ENCODE peak calls at places on chromosome 21, in four cellular contexts. R is stomach; N is progenitor cell of endocrine pancreas; U is CD8-positive, alpha-beta T cell. Q is an unnamed sample.

GRCh38 chr21:28828981-28829380 is 163.7 kb downstream of the LTN1 start:
- DNase-seq in R (no peak), N (no peak), U (no peak), Q (no peak)

GRCh38 chr21:29144736-29145353 is 14.4 kb downstream of the MAP3K7CL start:
- DNase-seq in N (no peak), U (no peak), R (no peak), Q (no peak)

GRCh38 chr21:44043613-44044012 is 31.5 kb downstream of the TRAPPC10 start:
- DNase-seq in N (no peak), U (no peak), R (no peak), Q (no peak)

GRCh38 chr21:18026359-18026758 is 207.2 kb upstream of the C21orf91 start:
- DNase-seq in N (no peak), R (no peak), U (no peak), Q (no peak)

GRCh38 chr21:19402870-19403269 is 999.3 kb upstream of the TMPRSS15 start:
- DNase-seq in R (no peak), U (no peak), N (no peak), Q (no peak)

GRCh38 chr21:44749759-44750674 is 38.6 kb upstream of the TSPEAR start:
- DNase-seq in R (no peak), U (no peak), N (no peak), Q (no peak)

GRCh38 chr21:15837603-15838002 is 107.8 kb downstream of the USP25 start:
- DNase-seq in N (no peak), U (no peak), R (no peak), Q (no peak)

GRCh38 chr21:43986544-43987451 is 25.3 kb upstream of the TRAPPC10 start:
- DNase-seq in N (no peak), R (no peak), U (no peak), Q (no peak)

GRCh38 chr21:17688912-17689874 is 76.5 kb upstream of the BTG3 start:
- DNase-seq in N (no peak), R (peak; percentile 51), U (peak; percentile 17), Q (no peak)

GRCh38 chr21:31030367-31031106 is 7.7 kb downstream of the KRTAP19-8 start:
- DNase-seq in N (no peak), U (no peak), R (no peak), Q (no peak)

GRCh38 chr21:17427831-17428483 is 84.9 kb upstream of the CXADR start:
- DNase-seq in N (no peak), R (no peak), U (no peak), Q (no peak)

GRCh38 chr21:46056450-46056903 is 41.4 kb upstream of the COL6A2 start:
- DNase-seq in R (peak; percentile 44), N (no peak), U (no peak), Q (peak; percentile 88)

GRCh38 chr21:15964181-15964855 is 234.5 kb downstream of the USP25 start:
- DNase-seq in N (no peak), U (no peak), R (no peak), Q (no peak)

GRCh38 chr21:38388219-38388618 is 110.1 kb downstream of the ERG start:
- DNase-seq in N (no peak), R (no peak), U (no peak), Q (no peak)

GRCh38 chr21:45224189-45224938 is 63.3 kb downstream of the POFUT2 start:
- DNase-seq in N (no peak), R (no peak), U (peak; percentile 53), Q (no peak)

GRCh38 chr21:41932191-41932575 is 21.6 kb downstream of the C2CD2 start:
- DNase-seq in R (no peak), N (no peak), U (no peak), Q (no peak)
- TF ChIP-seq CTCF in R (no peak), N (no peak), U (no peak), Q (no peak)

DNA sequence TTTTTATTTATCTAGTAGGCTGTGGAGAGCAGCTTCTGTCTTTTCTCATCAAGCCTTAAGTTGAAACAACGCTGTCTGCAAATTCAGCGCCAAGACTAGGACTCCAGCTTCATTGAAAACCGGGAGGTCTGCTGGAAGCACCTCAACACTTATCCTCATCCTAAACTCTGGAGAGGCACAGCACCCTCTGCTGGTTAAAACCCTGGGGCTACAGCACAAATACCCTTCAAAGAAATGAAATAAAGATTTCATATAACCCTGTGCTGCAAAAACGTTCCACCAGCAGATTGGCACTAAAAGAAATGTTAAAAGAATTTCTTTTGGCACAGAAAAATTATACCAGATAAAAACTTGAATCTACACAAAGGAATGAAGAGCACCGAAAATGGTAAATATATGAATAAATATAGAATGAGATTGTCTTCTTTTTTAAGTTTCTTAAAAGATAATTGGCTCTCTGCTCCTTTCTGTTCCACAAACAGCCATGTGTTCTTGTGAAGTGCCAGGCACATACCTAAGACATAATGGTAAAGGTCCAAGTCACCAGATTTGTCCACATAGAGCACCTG is 227.7 kb upstream of the SAMSN1 start:
- DNase-seq in U (peak; percentile 37), N (no peak), R (peak; percentile 66), Q (no peak)
- TF ChIP-seq CTCF in U (peak; percentile 64), N (peak; percentile 45), R (peak; percentile 61), Q (no peak)

GRCh38 chr21:36994501-36995189 is 11.9 kb upstream of the RIPPLY3 start:
- DNase-seq in U (no peak), R (no peak), N (no peak), Q (no peak)
- TF ChIP-seq CTCF in U (no peak), R (no peak), N (no peak), Q (no peak)

DNA sequence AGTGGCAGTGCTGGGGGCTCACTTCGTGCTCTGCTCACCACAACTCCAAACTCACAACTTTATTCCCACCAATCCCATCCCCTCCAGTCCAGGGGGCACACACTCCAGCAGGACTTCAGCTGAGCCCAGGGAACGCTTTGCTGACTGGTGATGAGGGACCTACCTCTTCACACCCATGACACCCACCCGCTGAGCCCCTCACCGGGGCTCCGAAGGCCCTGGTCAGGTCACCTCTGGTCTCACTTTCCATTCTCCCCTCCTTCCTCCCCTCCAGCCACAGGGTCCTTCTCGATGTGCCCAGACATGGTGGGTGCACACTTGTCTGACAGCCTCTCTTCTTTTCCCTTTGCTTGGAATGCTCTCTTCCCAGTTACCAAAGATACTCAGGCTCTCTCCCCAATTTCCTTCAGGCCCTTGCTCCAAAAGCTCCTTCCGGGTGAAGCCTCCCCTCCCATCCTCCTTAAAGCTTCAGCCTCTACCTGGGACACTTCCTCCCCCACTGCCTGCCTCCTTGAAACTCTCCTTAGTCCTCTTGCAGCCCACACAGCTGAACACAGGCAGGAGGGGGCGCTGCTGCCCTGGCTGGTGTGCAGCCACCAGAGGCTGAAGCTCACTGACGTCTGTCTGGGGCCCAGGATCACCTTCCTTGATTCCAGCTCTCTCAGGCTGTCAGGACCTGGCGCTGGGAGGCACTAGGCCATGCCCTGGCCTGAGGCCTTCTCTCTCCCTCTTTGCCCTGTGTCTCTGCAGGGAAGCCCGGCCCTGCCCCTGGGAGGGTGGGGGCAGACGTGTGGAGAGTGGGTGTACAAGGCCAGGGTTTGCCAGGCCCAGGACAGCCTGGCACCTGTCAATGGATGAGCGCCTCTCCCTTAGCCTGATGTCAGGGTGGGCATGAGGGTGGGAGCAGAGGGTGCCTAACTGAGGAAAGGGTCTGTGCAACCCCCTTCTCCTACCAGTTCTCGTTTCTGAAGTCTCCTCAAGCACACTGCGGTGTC is 1.6 kb downstream of the KCNE1 start:
- DNase-seq in U (no peak), N (peak; percentile 32), R (peak; percentile 79), Q (no peak)
- TF ChIP-seq CTCF in U (no peak), N (peak; percentile 63), R (peak; percentile 69), Q (peak; percentile 72)

GRCh38 chr21:32456497-32456918 is 44.0 kb downstream of the EVA1C start:
- DNase-seq in R (no peak), N (no peak), U (no peak), Q (no peak)

GRCh38 chr21:32459972-32460371 is 47.5 kb downstream of the EVA1C start:
- DNase-seq in R (no peak), U (no peak), N (no peak), Q (no peak)

GRCh38 chr21:32457962-32458361 is 45.5 kb downstream of the EVA1C start:
- DNase-seq in U (no peak), R (no peak), N (no peak), Q (no peak)

GRCh38 chr21:32455548-32455947 is 43.0 kb downstream of the EVA1C start:
- DNase-seq in N (no peak), R (no peak), U (no peak), Q (no peak)

DNA sequence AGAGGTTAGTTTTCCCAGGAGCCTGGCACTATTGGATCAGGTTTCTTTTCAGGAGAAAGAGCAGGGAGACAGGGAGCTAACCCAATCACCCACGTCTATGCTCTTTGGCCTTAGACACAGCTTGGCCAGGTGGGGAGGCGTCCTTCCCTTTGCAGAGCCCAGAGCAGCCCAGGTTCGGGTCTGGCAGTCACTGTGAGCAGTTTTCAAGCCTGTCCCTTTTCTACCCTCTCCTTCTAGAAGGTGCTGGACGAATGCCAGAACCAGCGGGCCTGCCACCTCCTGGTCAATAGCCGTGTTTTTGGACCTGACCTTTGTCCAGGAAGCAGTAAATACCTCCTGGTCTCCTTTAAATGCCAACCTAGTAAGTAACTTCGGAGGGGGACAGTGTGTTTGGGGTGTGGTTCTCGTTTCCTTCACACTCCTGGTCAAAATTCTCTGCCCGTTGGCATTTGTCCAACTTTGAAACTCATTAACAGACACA is 44.9 kb downstream of the EVA1C start:
- DNase-seq in N (no peak), U (no peak), R (peak; percentile 72), Q (no peak)
- TF ChIP-seq CTCF in N (no peak), U (no peak), R (no peak), Q (no peak)

GRCh38 chr21:26846036-26846931 is 1.1 kb upstream of the ADAMTS1 start:
- DNase-seq in U (no peak), N (peak; percentile 42), R (peak; percentile 56), Q (no peak)
- TF ChIP-seq CTCF in U (no peak), N (no peak), R (no peak), Q (no peak)

GRCh38 chr21:23401278-23401677 is 2206.0 kb downstream of the MRPL39 start:
- DNase-seq in N (no peak), R (no peak), U (no peak), Q (no peak)
- TF ChIP-seq CTCF in N (peak; percentile 53), R (no peak), U (no peak), Q (peak; percentile 47)

GRCh38 chr21:40852563-40852962 is 5.6 kb upstream of the DSCAM start:
- DNase-seq in N (no peak), U (no peak), R (no peak), Q (no peak)
- TF ChIP-seq CTCF in N (no peak), U (no peak), R (no peak), Q (no peak)

Q was measured in osteocyte.